ENCODE peak calls at places on chromosomes 7 and 10, in four cellular contexts. P, B, F and A are unnamed samples.

GRCh38 chr7:116232402-116232749 is 22.0 kb downstream of the TES start:
- DNase-seq in P (no peak), B (no peak), F (no peak), A (no peak)

GRCh38 chr10:101021239-101021638 is 9.7 kb downstream of the PDZD7 start:
- DNase-seq in P (no peak), B (no peak), F (no peak), A (no peak)

GRCh38 chr7:146655928-146656797 is 539.6 kb downstream of the CNTNAP2 start:
- DNase-seq in P (no peak), B (peak; percentile 67), F (no peak), A (no peak)

GRCh38 chr10:131175891-131176290 is 135.6 kb downstream of the TCERG1L start:
- DNase-seq in P (no peak), B (no peak), F (no peak), A (no peak)

GRCh38 chr10:35194906-35195305 is 68.3 kb downstream of the CREM start:
- DNase-seq in P (no peak), B (peak; percentile 20), F (no peak), A (no peak)

GRCh38 chr7:94761451-94761850 is 105.5 kb upstream of the SGCE start:
- DNase-seq in P (no peak), B (no peak), F (no peak), A (no peak)

GRCh38 chr7:30934225-30934624 is 22.6 kb downstream of the AQP1 start:
- DNase-seq in P (peak; percentile 28), B (no peak), F (no peak), A (peak; percentile 10)

GRCh38 chr10:112265745-112266144 is 17.5 kb upstream of the TECTB start:
- DNase-seq in P (no peak), B (no peak), F (no peak), A (no peak)

GRCh38 chr7:24370541-24370940 is 86.6 kb downstream of the NPY start:
- DNase-seq in P (no peak), B (no peak), F (no peak), A (no peak)

GRCh38 chr10:132498562-132499366 is 38.8 kb upstream of the INPP5A start:
- DNase-seq in P (peak; percentile 17), B (no peak), F (peak; percentile 81), A (no peak)

GRCh38 chr7:140525741-140526140 is 46.4 kb upstream of the MKRN1 start:
- DNase-seq in P (peak; percentile 38), B (no peak), F (no peak), A (no peak)

GRCh38 chr7:123051916-123052315 is 56.4 kb upstream of the TAS2R16 start:
- DNase-seq in P (no peak), B (no peak), F (no peak), A (no peak)

GRCh38 chr7:11436317-11436716 is 395.7 kb downstream of the THSD7A start:
- DNase-seq in P (no peak), B (no peak), F (no peak), A (no peak)

GRCh38 chr10:5564537-5565204 is 39.9 kb downstream of the CALML3 start:
- DNase-seq in P (peak; percentile 62), B (no peak), F (no peak), A (no peak)

GRCh38 chr10:123614888-123615287 is 51.3 kb upstream of the GPR26 start:
- DNase-seq in P (peak; percentile 51), B (peak; percentile 20), F (no peak), A (no peak)

GRCh38 chr7:112571852-112572607 is 91.2 kb downstream of the LSMEM1 start:
- DNase-seq in P (no peak), B (no peak), F (no peak), A (no peak)

GRCh38 chr7:90383422-90383821 is 19.8 kb upstream of the CLDN12 start:
- DNase-seq in P (no peak), B (no peak), F (no peak), A (no peak)

GRCh38 chr7:3760696-3761095 is 459.6 kb downstream of the SDK1 start:
- DNase-seq in P (no peak), B (no peak), F (no peak), A (no peak)

GRCh38 chr7:103636153-103636552 is 190.1 kb upstream of the SLC26A5 start:
- DNase-seq in P (no peak), B (no peak), F (no peak), A (no peak)

GRCh38 chr7:128672927-128673517 is 930 bp downstream of the GARIN1A start:
- DNase-seq in P (no peak), B (no peak), F (no peak), A (no peak)

GRCh38 chr10:35959103-35959740 is 317.1 kb upstream of the FZD8 start:
- DNase-seq in P (no peak), B (no peak), F (no peak), A (no peak)

GRCh38 chr7:121107923-121108498 is 119.5 kb downstream of the CPED1 start:
- DNase-seq in P (no peak), B (peak; percentile 57), F (no peak), A (no peak)

GRCh38 chr10:100621360-100622205 is 85.8 kb downstream of the HIF1AN start:
- DNase-seq in P (peak; percentile 42), B (no peak), F (no peak), A (no peak)

GRCh38 chr10:31242902-31243301 is 76.1 kb upstream of the ZEB1 start:
- DNase-seq in P (no peak), B (peak; percentile 80), F (no peak), A (no peak)

GRCh38 chr10:6011558-6011957 is 34.2 kb upstream of the IL15RA start:
- DNase-seq in P (no peak), B (no peak), F (no peak), A (no peak)

GRCh38 chr7:106623846-106624245 is 37.1 kb downstream of the CCDC71L start:
- DNase-seq in P (no peak), B (no peak), F (no peak), A (no peak)

GRCh38 chr7:127683776-127684681 is 32.0 kb downstream of the SND1 start:
- DNase-seq in P (no peak), B (no peak), F (no peak), A (no peak)

GRCh38 chr10:124626759-124627380 is 117.3 kb downstream of the FAM53B start:
- DNase-seq in P (peak; percentile 62), B (no peak), F (no peak), A (no peak)

GRCh38 chr7:138584283-138584682 is 116.9 kb downstream of the SVOPL start:
- DNase-seq in P (no peak), B (no peak), F (no peak), A (no peak)

GRCh38 chr10:36057731-36058130 is 415.6 kb upstream of the FZD8 start:
- DNase-seq in P (no peak), B (no peak), F (no peak), A (no peak)

GRCh38 chr7:139783647-139784385 is 6.0 kb upstream of the HIPK2 start:
- DNase-seq in P (no peak), B (no peak), F (no peak), A (no peak)

GRCh38 chr7:40874756-40875155 is 740.0 kb downstream of the SUGCT start:
- DNase-seq in P (no peak), B (no peak), F (no peak), A (no peak)

GRCh38 chr10:49281461-49281860 is 17.5 kb upstream of the C10orf71 start:
- DNase-seq in P (no peak), B (no peak), F (no peak), A (no peak)

GRCh38 chr10:69632516-69633199 is 2.6 kb downstream of the FAM241B start:
- DNase-seq in P (no peak), B (no peak), F (no peak), A (no peak)

GRCh38 chr10:111344804-111345203 is 268.0 kb downstream of the ADRA2A start:
- DNase-seq in P (no peak), B (no peak), F (no peak), A (no peak)

GRCh38 chr7:38748056-38748610 is 117.0 kb upstream of the AMPH start:
- DNase-seq in P (no peak), B (no peak), F (no peak), A (no peak)

GRCh38 chr7:32893225-32893560 is 1.6 kb upstream of the KBTBD2 start:
- DNase-seq in P (no peak), B (no peak), F (no peak), A (no peak)

DNA sequence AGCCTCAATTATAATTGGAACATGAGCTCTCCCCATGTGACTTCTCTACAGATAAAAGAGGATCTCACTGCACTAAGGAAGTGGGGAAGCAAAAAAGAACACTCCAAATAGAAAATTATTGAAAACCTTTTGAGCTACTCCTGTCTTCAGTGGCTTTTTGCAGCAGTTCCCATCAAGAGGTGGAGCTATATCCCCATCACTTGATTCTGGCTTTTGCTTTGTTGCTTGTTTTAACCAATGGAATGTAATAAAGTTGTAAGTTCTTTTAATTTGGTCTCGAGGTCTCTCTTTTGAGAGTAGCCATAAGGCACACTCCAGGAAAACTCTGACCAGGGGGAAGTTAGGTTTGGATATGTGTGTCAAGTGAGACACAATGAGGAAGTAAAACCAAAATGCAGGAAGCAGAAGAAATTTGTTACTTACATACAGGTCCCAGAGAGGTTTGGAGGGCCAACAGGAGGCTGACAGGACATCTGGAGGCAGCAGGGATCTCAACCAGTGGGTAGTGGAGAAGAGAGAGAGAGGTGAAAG is 569.4 kb downstream of the HTR7 start:
- DNase-seq in P (no peak), B (peak; percentile 53), F (no peak), A (no peak)
- TF ChIP-seq CTCF in P (no peak), B (peak; percentile 55), F (no peak), A (peak; percentile 36)

DNA sequence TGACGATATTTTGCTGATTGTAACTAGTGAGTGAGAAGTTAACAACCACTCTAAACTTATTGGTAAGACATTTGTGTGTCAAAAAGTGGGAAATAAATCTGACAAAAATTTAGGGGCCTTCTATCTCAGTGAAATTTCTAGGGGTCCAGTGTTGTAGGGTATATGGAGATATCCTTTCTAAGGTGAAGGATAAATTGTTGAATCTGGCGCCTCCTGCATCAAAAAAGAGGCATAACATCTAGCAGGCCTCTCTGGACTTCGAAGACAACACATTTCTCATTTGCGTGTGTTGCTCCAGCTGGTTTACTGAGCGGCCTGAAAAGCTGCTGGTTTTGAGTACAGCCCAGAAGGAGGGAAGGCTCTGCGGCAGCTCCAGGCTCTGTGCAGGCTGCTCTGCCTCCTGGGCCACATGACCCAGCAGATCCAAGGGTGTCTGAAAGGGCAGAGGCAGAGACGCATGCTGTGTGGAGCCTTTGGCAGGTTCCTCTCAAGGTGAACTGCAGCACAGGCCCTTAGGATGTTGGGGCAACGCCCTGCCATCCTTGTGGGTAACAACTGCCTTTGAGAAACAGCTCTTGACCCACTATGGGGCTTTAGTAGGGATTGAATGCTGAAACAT is 72.4 kb downstream of the LMBR1 start:
- DNase-seq in P (no peak), B (no peak), F (no peak), A (no peak)
- TF ChIP-seq CTCF in P (no peak), B (peak; percentile 22), F (no peak), A (peak; percentile 17)

GRCh38 chr10:51073461-51074237 is 638 bp upstream of the PRKG1 start:
- DNase-seq in P (no peak), B (no peak), F (peak; percentile 19), A (no peak)
- TF ChIP-seq CTCF in P (no peak), B (no peak), F (no peak), A (no peak)

DNA sequence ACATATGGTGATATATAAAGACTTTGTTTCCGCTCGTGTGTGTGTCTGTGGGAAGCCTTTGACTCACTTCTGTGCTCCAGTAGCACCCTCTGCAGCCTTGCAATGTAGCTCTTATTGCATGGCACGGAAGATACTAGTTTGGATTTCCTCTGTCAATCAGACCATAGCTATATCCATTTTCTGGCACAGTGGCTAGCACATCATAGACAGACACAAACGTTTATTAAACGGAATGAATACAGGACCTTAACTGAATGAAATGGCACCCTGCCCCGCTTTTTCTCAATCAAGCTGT is 124.0 kb upstream of the PTPN20 start:
- DNase-seq in P (no peak), B (peak; percentile 35), F (no peak), A (no peak)
- TF ChIP-seq CTCF in P (no peak), B (no peak), F (no peak), A (no peak)